ENCODE peak calls at places on chromosomes 1 and 21, in six cellular contexts. H, Q, C, P, A and L are unnamed samples.

GRCh38 chr1:203582568-203582967 is 44.1 kb upstream of the ATP2B4 start:
- DNase-seq in P (no peak), H (no peak), Q (no peak), A (no peak), C (no peak), L (no peak)

GRCh38 chr1:183302452-183303324 is 115.5 kb downstream of the NMNAT2 start:
- DNase-seq in Q (no peak), C (no peak), A (no peak), P (no peak), H (no peak), L (no peak)

GRCh38 chr1:181010789-181011188 is 11.9 kb downstream of the STX6 start:
- DNase-seq in H (no peak), Q (peak), A (no peak), C (no peak), P (peak), L (peak)

GRCh38 chr1:77039739-77040138 is 172.5 kb downstream of the ST6GALNAC5 start:
- DNase-seq in Q (peak), A (peak), H (no peak), P (peak), C (peak), L (peak)

GRCh38 chr1:77219166-77219887 is at the start of gene PIGK:
- DNase-seq in P (peak), A (peak), C (peak), Q (peak), H (peak), L (peak)

GRCh38 chr21:34986561-34987533 is 62.3 kb downstream of the RUNX1 start:
- DNase-seq in H (no peak), P (peak), Q (peak), A (no peak), C (no peak), L (peak)

GRCh38 chr1:201504799-201505504 is 2.0 kb downstream of the CSRP1 start:
- DNase-seq in A (no peak), P (no peak), H (no peak), C (no peak), Q (no peak), L (no peak)

GRCh38 chr1:40612345-40612831 is 53.1 kb downstream of the RIMS3 start:
- DNase-seq in P (peak), Q (peak), H (peak), C (peak), A (peak), L (no peak)

GRCh38 chr1:197912739-197913494 is 4.3 kb upstream of the LHX9 start:
- DNase-seq in C (no peak), H (no peak), P (no peak), Q (no peak), A (no peak), L (no peak)

GRCh38 chr1:80656011-80656627 is 1144.6 kb upstream of the ADGRL2 start:
- DNase-seq in P (peak), A (no peak), C (no peak), H (no peak), Q (peak), L (peak)

GRCh38 chr1:180168786-180169640 is 14.3 kb downstream of the QSOX1 start:
- DNase-seq in Q (peak), P (peak), A (peak), C (no peak), H (no peak), L (no peak)

GRCh38 chr1:1397839-1398523 is 1.2 kb downstream of the CCNL2 start:
- DNase-seq in H (no peak), C (no peak), P (no peak), Q (peak), A (no peak), L (no peak)

GRCh38 chr21:31780944-31781343 is 49.0 kb upstream of the SCAF4 start:
- DNase-seq in C (no peak), P (peak), H (no peak), Q (no peak), A (no peak), L (no peak)

GRCh38 chr1:207654320-207654719 is 9.4 kb downstream of the CR1L start:
- DNase-seq in Q (peak), H (no peak), A (no peak), P (peak), C (no peak), L (no peak)

GRCh38 chr1:91520940-91521507 is 20.4 kb downstream of the CDC7 start:
- DNase-seq in Q (no peak), A (no peak), H (no peak), C (no peak), P (no peak), L (no peak)

GRCh38 chr1:1359668-1360468 is 1.5 kb upstream of the MXRA8 start:
- DNase-seq in C (peak), H (peak), Q (no peak), P (peak), A (no peak), L (no peak)

GRCh38 chr1:89907669-89908293 is 86.9 kb downstream of the LRRC8D start:
- DNase-seq in H (no peak), Q (peak), C (no peak), P (peak), A (no peak), L (no peak)

GRCh38 chr1:9436258-9436657 is 103.0 kb upstream of the SLC25A33 start:
- DNase-seq in P (no peak), Q (no peak), A (no peak), C (no peak), H (no peak), L (no peak)

DNA sequence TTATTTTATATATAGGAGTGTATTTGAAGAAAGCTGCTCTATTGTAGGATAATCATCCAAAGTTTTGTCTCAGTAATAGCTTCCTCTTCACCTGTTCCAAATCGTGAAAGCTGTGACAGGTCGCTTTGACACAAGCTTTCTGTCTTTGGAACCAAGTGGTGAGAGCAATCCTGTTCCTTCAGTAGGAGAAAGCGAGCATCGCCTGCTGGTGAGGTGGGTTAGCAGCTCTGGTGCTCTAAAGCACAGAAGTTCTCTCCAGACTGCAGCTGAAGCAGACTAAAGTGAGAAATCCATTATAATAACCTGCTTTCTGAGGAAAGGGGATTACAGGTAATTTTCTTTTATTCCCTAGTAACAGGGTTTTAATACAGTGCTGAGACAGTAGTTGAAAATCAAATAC is 803.8 kb downstream of the ADGRL2 start:
- DNase-seq in A (no peak), P (no peak), C (no peak), Q (no peak), H (no peak), L (no peak)
- TF ChIP-seq CTCF in A (no peak), P (no peak), C (no peak), Q (no peak), H (no peak), L (peak)

DNA sequence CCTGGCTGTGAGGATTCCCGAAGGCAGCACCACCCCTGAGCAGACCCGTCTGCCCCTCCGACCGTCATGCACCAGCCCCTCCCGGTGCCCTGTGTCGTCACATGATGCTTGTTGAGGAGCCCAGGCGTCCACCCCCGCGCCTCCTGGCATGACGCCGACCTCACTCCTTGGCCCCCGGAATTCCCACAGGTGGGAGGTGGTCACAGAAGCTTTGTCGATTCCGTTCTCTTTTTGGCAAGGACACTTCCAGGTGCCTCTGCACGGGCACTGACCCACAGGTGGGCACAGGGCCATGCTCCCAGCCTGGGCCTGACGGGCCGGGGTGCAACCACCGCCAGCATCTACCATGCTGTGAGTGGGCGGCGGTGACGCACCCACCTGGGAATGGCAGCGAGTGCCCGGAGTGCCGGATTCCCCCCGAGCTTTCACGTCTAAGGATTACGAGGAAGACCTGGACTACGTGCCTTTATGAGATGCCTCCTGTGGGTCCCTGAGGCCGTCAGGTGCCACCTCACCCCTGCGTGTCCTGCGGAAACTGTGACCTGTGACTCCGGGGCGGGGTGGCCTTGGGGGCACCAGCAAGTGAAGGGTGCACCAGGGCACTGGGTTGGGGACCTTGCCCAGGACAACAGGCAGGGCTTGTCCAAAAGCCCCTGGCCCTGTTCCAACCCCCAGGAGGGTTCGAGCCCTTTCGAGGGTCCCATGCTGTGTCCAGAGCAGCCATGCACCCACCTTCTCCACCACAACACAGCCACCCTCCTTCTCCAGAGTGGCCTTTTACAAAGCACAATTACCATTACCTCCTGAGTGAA is 31.4 kb upstream of the COL6A1 start:
- DNase-seq in H (no peak), A (no peak), P (no peak), C (peak), Q (no peak), L (no peak)
- H3K4me3 ChIP-seq in H (no peak), A (no peak), P (peak), C (peak), Q (no peak), L (no peak)

DNA sequence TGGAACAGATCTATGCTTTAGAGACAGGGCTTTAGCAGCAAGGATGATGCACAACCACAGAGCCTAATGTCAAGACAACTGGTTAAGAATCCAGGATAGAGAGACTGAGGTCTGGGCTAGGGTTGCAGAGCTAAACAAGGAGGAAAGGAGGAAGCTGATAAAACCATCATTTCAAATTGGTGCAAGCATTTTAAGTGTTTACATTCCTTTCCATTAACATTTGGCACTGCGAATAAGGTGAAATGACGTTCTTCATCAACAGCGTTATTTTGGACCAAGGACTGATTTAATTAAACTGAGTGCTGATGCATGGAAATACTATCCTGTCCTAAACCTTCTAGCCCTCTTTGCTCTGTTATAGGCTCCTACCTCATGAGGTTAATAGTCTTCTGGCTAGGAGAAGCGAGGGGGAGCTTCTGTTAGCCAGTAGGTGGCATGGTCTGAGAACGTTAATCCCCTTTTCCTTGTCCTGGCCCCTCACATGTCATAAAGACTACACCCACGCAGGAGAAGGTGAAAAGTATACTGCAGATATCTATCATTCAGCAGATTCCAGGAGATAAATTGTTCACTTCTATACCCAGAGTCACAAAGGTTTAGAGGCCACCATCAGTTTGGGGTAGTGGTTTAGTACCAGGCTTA is 7.6 kb upstream of the C1orf21 start:
- DNase-seq in A (no peak), H (no peak), P (no peak), Q (no peak), C (no peak), L (no peak)
- TF ChIP-seq CTCF in A (no peak), H (peak), P (peak), Q (peak), C (no peak), L (peak)

DNA sequence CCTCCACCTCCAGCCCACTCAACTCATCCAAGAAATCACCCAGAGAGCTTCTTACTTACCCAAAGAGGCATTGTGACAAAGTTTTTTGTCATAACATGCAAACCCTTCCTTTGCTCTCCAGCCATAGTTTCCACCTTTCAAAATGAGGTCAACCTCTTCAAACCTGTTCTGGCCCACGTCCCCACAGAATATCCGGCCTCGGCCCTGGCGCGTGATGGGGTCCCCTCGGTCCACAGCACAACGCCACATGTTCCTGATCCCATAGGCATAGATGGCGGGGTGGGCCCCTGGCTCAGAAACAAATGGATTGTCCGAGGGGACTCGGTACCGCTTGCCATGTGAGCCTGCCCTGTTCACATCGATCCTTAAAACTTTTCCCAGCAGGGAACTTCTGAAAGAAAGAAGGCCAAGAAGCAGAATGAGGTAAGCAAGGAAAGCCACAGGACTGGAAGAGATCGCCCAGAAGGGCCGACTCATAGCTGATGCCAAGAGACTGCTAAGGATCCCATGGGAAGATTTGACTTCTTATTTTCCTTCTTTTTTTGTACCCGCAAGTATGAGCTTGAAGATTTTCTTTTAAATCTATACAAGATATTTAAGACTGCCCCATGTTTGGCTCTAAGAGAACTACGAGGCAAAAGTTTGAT is 7.8 kb downstream of the HHIPL2 start:
- DNase-seq in A (no peak), Q (no peak), C (no peak), H (no peak), P (no peak), L (no peak)
- H3K4me3 ChIP-seq in A (no peak), Q (no peak), C (no peak), H (no peak), P (no peak), L (no peak)

GRCh38 chr1:19640363-19641316 is 3.5 kb upstream of the NBL1 start:
- DNase-seq in P (peak), A (no peak), Q (no peak), H (no peak), C (no peak), L (no peak)
- TF ChIP-seq CTCF in P (no peak), A (no peak), Q (no peak), H (no peak), C (no peak), L (peak)

DNA sequence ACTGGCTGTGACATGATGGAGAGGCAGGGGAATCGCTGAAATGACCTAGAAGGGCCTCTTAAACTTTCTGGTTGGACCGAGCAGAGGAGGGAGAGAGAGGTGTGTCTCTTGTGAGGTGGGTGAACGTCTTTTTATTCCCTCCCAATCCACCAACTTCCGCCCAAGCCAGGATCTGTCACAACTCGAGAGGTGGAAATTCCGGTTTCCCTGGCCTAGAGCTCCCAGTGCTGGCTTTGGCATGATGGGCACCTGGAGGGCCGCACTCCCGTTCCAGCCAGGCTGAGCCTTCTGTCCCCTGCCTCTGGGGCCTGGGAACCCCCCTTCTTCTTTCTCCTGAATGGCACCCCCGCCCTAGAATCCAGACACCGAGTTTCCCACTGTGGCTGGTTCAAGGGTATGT is at the start of gene SEMA4A:
- DNase-seq in H (no peak), P (no peak), Q (no peak), A (peak), C (no peak), L (no peak)
- H3K4me3 ChIP-seq in H (no peak), P (no peak), Q (no peak), A (no peak), C (no peak), L (no peak)

DNA sequence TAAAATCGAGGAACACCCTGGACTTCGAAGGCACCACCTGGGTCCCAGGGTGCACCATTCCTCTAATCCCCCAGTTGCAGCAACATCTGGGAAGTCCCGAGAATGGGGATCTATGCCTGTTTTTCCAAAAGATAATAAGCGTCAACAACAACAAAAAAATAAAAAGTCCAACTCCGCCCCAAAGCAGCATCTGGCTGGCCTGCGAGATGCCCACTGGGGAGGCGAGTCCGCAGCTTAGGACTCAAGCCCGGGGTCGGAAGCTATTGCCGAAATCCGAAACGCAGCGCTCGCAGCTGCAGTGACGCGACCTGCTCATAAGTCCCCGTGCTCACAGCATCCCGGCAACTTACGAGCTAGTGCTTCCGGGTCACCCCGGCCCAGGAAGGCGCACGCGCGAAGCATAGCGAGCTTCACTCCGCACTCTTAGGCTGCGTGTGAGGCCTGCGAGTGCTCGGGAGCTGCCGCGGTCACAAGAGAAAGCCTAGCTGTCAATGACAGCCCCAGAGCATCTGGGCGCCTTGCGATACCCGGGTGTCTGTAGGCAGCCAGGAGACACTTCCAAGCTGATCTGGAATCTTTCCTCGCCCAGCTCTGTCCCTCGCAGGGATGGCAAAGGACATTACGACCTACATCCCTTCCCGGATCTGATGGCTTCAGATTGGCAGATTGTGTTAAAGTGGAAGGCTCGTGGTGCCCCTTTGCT is 9.9 kb upstream of the LTN1 start:
- DNase-seq in Q (peak), H (peak), C (peak), P (peak), A (peak), L (peak)
- TF ChIP-seq CTCF in Q (no peak), H (no peak), C (no peak), P (no peak), A (no peak), L (no peak)